ENCODE peak calls at places on chromosomes 3 and 15, in four cellular contexts. Z is heart left ventricle, B is substantia nigra, U is HFF-Myc. D is an unnamed sample.

GRCh38 chr15:74917676-74918075 is 11.0 kb upstream of the FAM219B start:
- DNase-seq in Z (no peak), B (no peak), U (no peak), D (no peak)

GRCh38 chr3:12188328-12188648 is 29.6 kb upstream of the TIMP4 start:
- DNase-seq in Z (no peak), B (no peak), U (no peak), D (no peak)

GRCh38 chr3:195001961-195002861 is 268.7 kb downstream of the XXYLT1 start:
- DNase-seq in Z (peak), B (peak), U (peak), D (peak)

GRCh38 chr3:127794402-127794801 is 27.9 kb downstream of the MGLL start:
- DNase-seq in Z (no peak), B (no peak), U (no peak), D (no peak)

GRCh38 chr3:159764211-159765024 is 224.2 kb upstream of the IL12A start:
- DNase-seq in Z (peak), B (peak), U (no peak), D (peak)

GRCh38 chr15:96336643-96337353 is 6.3 kb downstream of the NR2F2 start:
- DNase-seq in Z (no peak), B (no peak), U (no peak), D (no peak)

GRCh38 chr15:72117448-72117697 is 577 bp downstream of the MYO9A start:
- DNase-seq in Z (peak), B (no peak), U (no peak), D (peak)

GRCh38 chr3:66795365-66795764 is 202.7 kb upstream of the KBTBD8 start:
- DNase-seq in Z (no peak), B (no peak), U (no peak), D (peak)

GRCh38 chr15:74215958-74216357 is 13.4 kb upstream of the STRA6 start:
- DNase-seq in Z (no peak), B (no peak), U (no peak), D (no peak)

GRCh38 chr3:159824341-159824740 is 164.3 kb upstream of the IL12A start:
- DNase-seq in Z (peak), B (no peak), U (no peak), D (no peak)

GRCh38 chr3:144178607-144179006 is 207.0 kb downstream of the DIPK2A start:
- DNase-seq in Z (no peak), B (no peak), U (no peak), D (no peak)

GRCh38 chr3:123397921-123398785 is 50.7 kb downstream of the ADCY5 start:
- DNase-seq in Z (peak), B (no peak), U (no peak), D (no peak)

GRCh38 chr3:172536505-172536904 is 13.3 kb upstream of the TNFSF10 start:
- DNase-seq in Z (no peak), B (no peak), U (no peak), D (no peak)

GRCh38 chr15:60592386-60593339 is 113.7 kb upstream of the ICE2 start:
- DNase-seq in Z (peak), B (peak), U (no peak), D (no peak)

GRCh38 chr15:57583282-57583681 is 8.4 kb upstream of the MYZAP start:
- DNase-seq in Z (no peak), B (no peak), U (no peak), D (no peak)

GRCh38 chr15:80780416-80781221 is 1.4 kb downstream of the CEMIP start:
- DNase-seq in Z (peak), B (no peak), U (no peak), D (no peak)

GRCh38 chr3:23304424-23304823 is 101.3 kb downstream of the UBE2E2 start:
- DNase-seq in Z (no peak), B (no peak), U (no peak), D (no peak)

GRCh38 chr3:189714991-189715961 is 84.1 kb downstream of the TP63 start:
- DNase-seq in Z (no peak), B (no peak), U (peak), D (peak)

GRCh38 chr15:101048191-101049011 is 129.2 kb downstream of the LRRK1 start:
- DNase-seq in Z (no peak), B (no peak), U (no peak), D (no peak)

GRCh38 chr3:125116311-125117069 is 60.7 kb upstream of the HEG1 start:
- DNase-seq in Z (no peak), B (no peak), U (peak), D (peak)

GRCh38 chr3:100103558-100104441 is 10.5 kb downstream of the FILIP1L start:
- DNase-seq in Z (no peak), B (no peak), U (no peak), D (no peak)

GRCh38 chr3:171772427-171773056 is 37.7 kb downstream of the PLD1 start:
- DNase-seq in Z (peak), B (peak), U (peak), D (peak)